ENCODE peak calls at places on chromosome 20, in seven cellular contexts. M is sigmoid colon, U is stomach, K is ovary, N is A549, B is tibial nerve, Y is transverse colon. I is an unnamed sample.
A peak's percentile ranks its signal among the peaks of the same experiment; 100 is the strongest.

GRCh38 chr20:48771542-48771941 is 56.3 kb downstream of the PREX1 start:
- DNase-seq in M (no peak), K (no peak), N (no peak), U (no peak), B (no peak), Y (no peak), I (no peak)

GRCh38 chr20:62010551-62011402 is 54.9 kb downstream of the TAF4 start:
- DNase-seq in N (peak; percentile 51), K (peak; percentile 54), B (no peak), U (peak; percentile 51), M (no peak), Y (peak; percentile 53), I (no peak)

GRCh38 chr20:41664584-41664983 is 46.4 kb upstream of the CHD6 start:
- DNase-seq in K (no peak), U (no peak), M (no peak), Y (no peak), B (no peak), N (peak; percentile 59), I (no peak)

GRCh38 chr20:11895832-11896484 is 21.7 kb upstream of the BTBD3 start:
- DNase-seq in N (no peak), B (no peak), M (no peak), U (no peak), Y (no peak), K (no peak), I (no peak)

GRCh38 chr20:49792006-49792405 is 20.6 kb upstream of the SLC9A8 start:
- DNase-seq in U (no peak), N (no peak), K (no peak), M (no peak), Y (no peak), B (no peak), I (no peak)

GRCh38 chr20:61767776-61768494 is 297.7 kb downstream of the TAF4 start:
- DNase-seq in Y (no peak), M (peak; percentile 57), B (no peak), N (no peak), U (no peak), K (no peak), I (peak; percentile 58)

GRCh38 chr20:32727663-32728062 is 15.6 kb downstream of the COMMD7 start:
- DNase-seq in B (no peak), N (no peak), Y (no peak), M (no peak), K (no peak), U (no peak), I (no peak)

GRCh38 chr20:60269571-60270162 is 311.4 kb downstream of the CDH26 start:
- DNase-seq in Y (no peak), K (no peak), B (no peak), M (no peak), U (no peak), N (no peak), I (no peak)

GRCh38 chr20:32564921-32565734 is 20.0 kb downstream of the NOL4L start:
- DNase-seq in U (no peak), Y (peak; percentile 46), M (no peak), N (no peak), B (no peak), K (no peak), I (no peak)

GRCh38 chr20:51378171-51378928 is 164.2 kb downstream of the NFATC2 start:
- DNase-seq in N (peak; percentile 43), U (no peak), Y (no peak), M (peak; percentile 45), B (no peak), K (no peak), I (no peak)

GRCh38 chr20:5364997-5365597 is 48.3 kb upstream of the PROKR2 start:
- DNase-seq in K (no peak), U (no peak), N (peak; percentile 62), B (no peak), M (no peak), Y (no peak), I (no peak)

GRCh38 chr20:18388860-18389259 is 78.0 kb downstream of the DZANK1 start:
- DNase-seq in B (no peak), U (no peak), Y (no peak), K (peak; percentile 61), M (no peak), N (peak; percentile 45), I (no peak)

GRCh38 chr20:38247166-38247509 is 13.4 kb downstream of the KIAA1755 start:
- DNase-seq in Y (no peak), M (no peak), N (no peak), U (no peak), B (no peak), K (no peak), I (no peak)

GRCh38 chr20:38867062-38867359 is 59.2 kb upstream of the FAM83D start:
- DNase-seq in Y (no peak), B (no peak), K (no peak), N (no peak), M (no peak), U (no peak), I (no peak)

GRCh38 chr20:62554214-62554897 is 78.6 kb upstream of the GATA5 start:
- DNase-seq in M (no peak), Y (no peak), N (no peak), K (no peak), U (no peak), B (no peak), I (no peak)

GRCh38 chr20:63290677-63291472 is 2.1 kb upstream of the COL20A1 start:
- DNase-seq in U (peak; percentile 61), N (peak; percentile 51), M (no peak), K (no peak), Y (peak; percentile 41), B (no peak), I (no peak)

DNA sequence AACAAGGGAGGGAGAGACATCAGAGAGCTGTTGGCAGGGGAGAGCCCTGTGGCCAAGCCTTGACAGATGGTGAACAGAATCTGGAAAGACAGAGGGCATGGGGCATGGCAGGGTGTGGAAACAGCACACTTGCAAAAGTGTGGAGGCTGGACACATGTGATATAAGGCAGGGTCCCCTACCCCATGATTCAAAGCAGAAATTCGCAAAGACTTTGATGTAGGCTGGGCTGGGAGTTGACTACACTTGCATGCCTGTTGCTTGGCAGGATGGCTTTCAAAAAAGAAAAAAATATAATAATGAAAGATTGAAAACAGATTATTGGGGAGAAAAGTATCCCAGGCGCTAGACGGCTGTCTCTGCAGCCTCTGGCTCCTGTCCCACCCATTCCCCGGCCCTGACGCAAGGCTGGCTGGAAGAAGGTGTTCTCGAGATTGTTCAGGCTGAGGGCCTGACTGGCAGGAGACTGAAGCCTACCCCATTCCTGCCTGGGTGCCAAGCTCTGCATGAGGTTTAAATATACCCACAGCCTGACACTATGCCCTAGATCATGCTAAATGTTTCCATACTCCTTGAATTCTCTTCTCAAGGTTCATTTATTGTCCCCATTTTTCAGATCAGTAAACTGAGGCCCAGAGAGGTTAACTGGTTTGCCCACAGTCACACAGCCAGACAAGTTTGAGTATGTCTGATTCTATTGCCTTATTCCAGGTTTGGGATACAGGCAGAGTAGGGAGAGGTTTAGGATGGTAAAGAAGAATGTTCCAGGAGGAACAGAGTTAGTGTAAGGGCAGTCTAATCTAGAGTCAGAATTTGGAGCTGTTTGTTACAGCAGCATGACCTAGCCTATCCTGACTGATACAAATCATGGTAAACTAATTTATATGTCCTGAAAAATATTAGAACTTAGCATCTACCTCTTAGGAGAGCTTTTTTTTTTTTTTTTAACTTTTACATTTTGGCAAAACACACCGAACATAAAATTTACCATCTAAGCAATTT is 23.4 kb upstream of the CCN5 start:
- DNase-seq in K (no peak), U (no peak), N (no peak), B (no peak), M (peak; percentile 79), Y (no peak), I (peak; percentile 89)
- TF ChIP-seq EP300 in K (no peak), U (no peak), N (no peak), B (peak; percentile 36), M (no peak), Y (no peak), I (peak; percentile 66)

GRCh38 chr20:1867495-1868260 is 27.5 kb upstream of the SIRPA start:
- DNase-seq in M (no peak), B (no peak), Y (no peak), K (no peak), N (no peak), U (no peak), I (no peak)

GRCh38 chr20:1871807-1872455 is 23.3 kb upstream of the SIRPA start:
- DNase-seq in U (no peak), K (no peak), B (no peak), N (no peak), M (no peak), Y (no peak), I (no peak)

GRCh38 chr20:1872456-1873183 is 22.6 kb upstream of the SIRPA start:
- DNase-seq in N (no peak), M (no peak), K (no peak), U (no peak), Y (no peak), B (no peak), I (no peak)

GRCh38 chr20:1868856-1869255 is 26.4 kb upstream of the SIRPA start:
- DNase-seq in N (no peak), U (no peak), M (no peak), B (no peak), K (no peak), Y (no peak), I (no peak)

DNA sequence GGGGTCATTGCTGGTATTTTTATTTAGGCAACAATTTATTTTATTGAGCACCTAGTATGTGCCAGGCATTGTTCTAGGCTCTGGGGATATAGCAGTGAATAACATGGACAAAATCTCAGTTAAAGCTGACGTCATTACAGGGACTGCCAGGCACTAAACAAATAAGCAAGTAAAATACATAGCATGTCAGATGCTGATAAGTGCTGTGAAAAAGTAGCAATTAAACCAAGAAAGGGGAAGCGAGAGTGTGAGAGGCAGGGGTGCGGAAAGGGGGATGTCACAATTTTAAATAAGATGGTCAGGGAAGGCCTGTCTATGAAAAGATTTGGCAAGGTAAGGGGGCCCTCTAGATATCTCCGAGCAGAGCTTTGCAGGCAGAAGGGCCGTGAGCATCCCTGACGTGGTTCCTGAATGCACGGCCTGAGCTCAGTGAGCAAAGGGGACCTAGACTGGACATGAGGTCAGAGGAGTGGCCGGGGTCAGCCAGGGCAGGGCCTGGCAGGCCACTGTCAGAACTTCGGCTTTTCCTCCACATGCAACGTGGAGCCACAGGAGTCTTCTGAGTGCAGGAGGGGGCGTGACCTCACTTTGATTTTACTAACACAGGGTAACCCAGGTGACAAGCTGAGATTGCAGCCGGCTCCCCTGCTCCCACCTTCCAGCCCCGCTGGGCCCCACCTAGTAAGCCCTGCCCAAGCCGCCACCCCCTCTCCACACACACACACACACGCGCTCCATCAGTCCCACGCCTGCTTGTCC is 24.2 kb upstream of the SIRPA start:
- DNase-seq in B (no peak), N (no peak), U (no peak), K (no peak), Y (no peak), M (no peak), I (no peak)
- TF ChIP-seq EP300 in B (no peak), N (no peak), U (no peak), K (no peak), Y (no peak), M (no peak), I (no peak)

GRCh38 chr20:46118481-46119020 is 437 bp downstream of the CD40 start:
- DNase-seq in Y (peak; percentile 46), U (peak; percentile 28), M (peak; percentile 73), B (no peak), N (no peak), K (peak; percentile 46), I (peak; percentile 45)
- TF ChIP-seq EP300 in Y (no peak), U (no peak), M (no peak), B (no peak), N (no peak), K (no peak), I (no peak)

DNA sequence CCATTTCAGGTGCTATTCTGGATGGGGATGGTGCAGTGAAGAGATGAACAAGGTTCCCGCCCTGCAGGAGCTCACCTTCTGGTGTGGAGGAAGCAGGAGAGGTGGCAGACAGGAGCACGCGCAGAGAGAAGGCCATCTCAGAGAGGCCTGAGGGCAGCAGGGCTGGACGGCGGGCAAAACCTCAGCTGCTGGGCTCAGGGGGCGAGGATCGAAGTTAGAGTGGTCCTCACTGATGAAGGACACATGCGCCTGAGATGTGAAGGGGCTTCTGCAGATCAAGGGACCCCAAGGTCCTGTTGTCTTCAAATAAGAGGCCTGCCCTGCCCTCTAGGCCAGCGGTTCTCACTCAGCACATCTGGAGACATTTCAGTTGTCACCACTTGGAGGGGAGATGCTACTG is 198.4 kb upstream of the PMEPA1 start:
- DNase-seq in K (no peak), N (no peak), U (no peak), Y (no peak), B (no peak), M (no peak), I (peak; percentile 31)
- TF ChIP-seq EP300 in K (no peak), N (no peak), U (no peak), Y (no peak), B (no peak), M (no peak), I (no peak)